ENCODE peak calls at places on chromosome 1, in four cellular contexts. One of them, this sample, is unnamed.

GRCh38 chr1:18182518-18183160 is 75.0 kb downstream of the IGSF21 start:
- DNase-seq in neuronal stem cell: no peak
- DNase-seq in mesenchymal stem cell: no peak
- DNase-seq in IMR-90: no peak
- DNase-seq in this sample: no peak

GRCh38 chr1:39928809-39929587 is 25.9 kb upstream of the MFSD2A start:
- DNase-seq in neuronal stem cell: no peak
- DNase-seq in IMR-90: no peak
- DNase-seq in mesenchymal stem cell: no peak
- DNase-seq in this sample: no peak

GRCh38 chr1:177278626-177279390 is 108.0 kb downstream of the BRINP2 start:
- DNase-seq in mesenchymal stem cell: peak
- DNase-seq in neuronal stem cell: no peak
- DNase-seq in IMR-90: peak
- DNase-seq in this sample: no peak

GRCh38 chr1:85313888-85314696 is 37.7 kb upstream of the BCL10 start:
- DNase-seq in IMR-90: peak
- DNase-seq in neuronal stem cell: no peak
- DNase-seq in mesenchymal stem cell: peak
- DNase-seq in this sample: no peak

GRCh38 chr1:201789245-201789644 is 39.7 kb upstream of the IPO9 start:
- DNase-seq in mesenchymal stem cell: no peak
- DNase-seq in neuronal stem cell: no peak
- DNase-seq in IMR-90: no peak
- DNase-seq in this sample: no peak

GRCh38 chr1:215845224-215845902 is 278.3 kb downstream of the KCTD3 start:
- DNase-seq in IMR-90: peak
- DNase-seq in neuronal stem cell: no peak
- DNase-seq in mesenchymal stem cell: peak
- DNase-seq in this sample: no peak

GRCh38 chr1:100881687-100882086 is 13.0 kb downstream of the EXTL2 start:
- DNase-seq in neuronal stem cell: no peak
- DNase-seq in IMR-90: no peak
- DNase-seq in mesenchymal stem cell: no peak
- DNase-seq in this sample: no peak

GRCh38 chr1:115317101-115318012 is 20.7 kb downstream of the NGF start:
- DNase-seq in mesenchymal stem cell: no peak
- DNase-seq in neuronal stem cell: no peak
- DNase-seq in IMR-90: peak
- DNase-seq in this sample: no peak

GRCh38 chr1:152621993-152622392 is 910 bp downstream of the LCE3A start:
- DNase-seq in IMR-90: no peak
- DNase-seq in neuronal stem cell: no peak
- DNase-seq in mesenchymal stem cell: no peak
- DNase-seq in this sample: no peak

GRCh38 chr1:112524986-112525385 is 16.2 kb downstream of the WNT2B start:
- DNase-seq in mesenchymal stem cell: no peak
- DNase-seq in IMR-90: no peak
- DNase-seq in neuronal stem cell: no peak
- DNase-seq in this sample: no peak

GRCh38 chr1:227762231-227762911 is 27.1 kb downstream of the SNAP47 start:
- DNase-seq in mesenchymal stem cell: peak
- DNase-seq in IMR-90: peak
- DNase-seq in neuronal stem cell: peak
- DNase-seq in this sample: peak

GRCh38 chr1:208093754-208094719 is 150.1 kb downstream of the PLXNA2 start:
- DNase-seq in IMR-90: peak
- DNase-seq in neuronal stem cell: peak
- DNase-seq in mesenchymal stem cell: peak
- DNase-seq in this sample: peak

GRCh38 chr1:24316659-24317058 is 2.5 kb upstream of the GRHL3 start:
- DNase-seq in IMR-90: no peak
- DNase-seq in neuronal stem cell: no peak
- DNase-seq in mesenchymal stem cell: no peak
- DNase-seq in this sample: no peak

GRCh38 chr1:162019006-162019405 is 4.7 kb downstream of the OLFML2B start:
- DNase-seq in IMR-90: peak
- DNase-seq in mesenchymal stem cell: no peak
- DNase-seq in neuronal stem cell: no peak
- DNase-seq in this sample: no peak

GRCh38 chr1:110171134-110171733 is 20.9 kb downstream of the SLC6A17 start:
- DNase-seq in IMR-90: no peak
- DNase-seq in neuronal stem cell: no peak
- DNase-seq in mesenchymal stem cell: no peak
- DNase-seq in this sample: no peak

GRCh38 chr1:30639881-30640452 is 83.4 kb downstream of the MATN1 start:
- DNase-seq in neuronal stem cell: no peak
- DNase-seq in IMR-90: no peak
- DNase-seq in mesenchymal stem cell: no peak
- DNase-seq in this sample: no peak

GRCh38 chr1:78483903-78484302 is 6.9 kb upstream of the PTGFR start:
- DNase-seq in mesenchymal stem cell: no peak
- DNase-seq in IMR-90: peak
- DNase-seq in neuronal stem cell: no peak
- DNase-seq in this sample: no peak

GRCh38 chr1:161506336-161507223 is 1.3 kb downstream of the FCGR2A start:
- DNase-seq in mesenchymal stem cell: peak
- DNase-seq in neuronal stem cell: no peak
- DNase-seq in IMR-90: peak
- DNase-seq in this sample: no peak

GRCh38 chr1:88979749-88980116 is 12.7 kb downstream of the KYAT3 start:
- DNase-seq in mesenchymal stem cell: no peak
- DNase-seq in neuronal stem cell: no peak
- DNase-seq in IMR-90: no peak
- DNase-seq in this sample: no peak
- H4K8ac ChIP-seq in mesenchymal stem cell: no peak
- H4K8ac ChIP-seq in neuronal stem cell: no peak
- H4K8ac ChIP-seq in IMR-90: no peak
- H4K8ac ChIP-seq in this sample: no peak

GRCh38 chr1:76949503-76949902 is 82.2 kb downstream of the ST6GALNAC5 start:
- DNase-seq in IMR-90: peak
- DNase-seq in mesenchymal stem cell: no peak
- DNase-seq in neuronal stem cell: no peak
- DNase-seq in this sample: no peak
- H3K23ac ChIP-seq in IMR-90: peak
- H3K23ac ChIP-seq in mesenchymal stem cell: no peak
- H3K23ac ChIP-seq in neuronal stem cell: no peak
- H3K23ac ChIP-seq in this sample: no peak

GRCh38 chr1:150321826-150322166 is 463 bp downstream of the PRPF3 start:
- DNase-seq in neuronal stem cell: peak
- DNase-seq in mesenchymal stem cell: no peak
- DNase-seq in IMR-90: no peak
- DNase-seq in this sample: no peak

GRCh38 chr1:150322310-150322709 is 977 bp downstream of the PRPF3 start:
- DNase-seq in IMR-90: peak
- DNase-seq in neuronal stem cell: no peak
- DNase-seq in mesenchymal stem cell: peak
- DNase-seq in this sample: no peak

DNA sequence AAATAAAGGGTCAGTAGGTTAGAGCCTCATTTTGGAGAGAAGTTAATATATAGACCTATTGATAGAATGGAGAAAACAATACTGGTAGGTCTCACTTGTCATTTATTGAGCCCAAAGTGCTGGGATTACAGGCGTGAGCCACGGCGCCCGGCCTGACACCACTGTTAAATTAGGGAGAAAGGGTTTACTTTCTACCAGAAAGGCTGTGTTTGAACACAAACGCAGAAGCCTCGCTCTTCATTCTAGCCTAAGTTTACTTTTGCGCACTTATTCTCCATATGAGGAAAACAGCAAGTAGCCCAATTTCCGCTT is 710 bp upstream of the PRPF3 start:
- DNase-seq in neuronal stem cell: no peak
- DNase-seq in IMR-90: no peak
- DNase-seq in mesenchymal stem cell: no peak
- DNase-seq in this sample: no peak
- H4K8ac ChIP-seq in neuronal stem cell: no peak
- H4K8ac ChIP-seq in IMR-90: peak
- H4K8ac ChIP-seq in mesenchymal stem cell: peak
- H4K8ac ChIP-seq in this sample: no peak

DNA sequence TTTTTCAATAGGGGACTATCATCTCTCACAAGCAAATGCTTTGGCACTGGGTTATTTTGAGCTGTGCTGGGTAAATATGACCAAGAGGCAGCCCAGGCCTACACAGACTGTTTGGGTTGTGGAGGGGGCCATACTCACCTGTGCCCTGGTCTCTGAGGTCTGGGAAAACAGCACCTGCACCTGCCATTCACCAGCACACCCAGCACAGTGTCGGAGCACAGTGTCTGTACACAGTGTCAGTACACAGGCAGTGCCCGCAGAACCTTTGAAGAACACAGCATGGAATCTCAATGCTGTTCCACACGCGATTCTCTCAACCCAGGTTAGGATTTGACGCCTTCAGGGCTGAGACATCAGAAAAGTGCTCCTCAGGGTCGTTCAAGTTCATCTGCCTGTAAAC is 35.0 kb upstream of the FAM89A start:
- DNase-seq in neuronal stem cell: no peak
- DNase-seq in mesenchymal stem cell: no peak
- DNase-seq in IMR-90: no peak
- DNase-seq in this sample: no peak
- H3K23ac ChIP-seq in neuronal stem cell: no peak
- H3K23ac ChIP-seq in mesenchymal stem cell: no peak
- H3K23ac ChIP-seq in IMR-90: no peak
- H3K23ac ChIP-seq in this sample: no peak

GRCh38 chr1:202958544-202959275 is 598 bp upstream of the ADIPOR1 start:
- DNase-seq in neuronal stem cell: no peak
- DNase-seq in mesenchymal stem cell: no peak
- DNase-seq in IMR-90: no peak
- DNase-seq in this sample: no peak
- H4K8ac ChIP-seq in neuronal stem cell: no peak
- H4K8ac ChIP-seq in mesenchymal stem cell: peak
- H4K8ac ChIP-seq in IMR-90: peak
- H4K8ac ChIP-seq in this sample: no peak

DNA sequence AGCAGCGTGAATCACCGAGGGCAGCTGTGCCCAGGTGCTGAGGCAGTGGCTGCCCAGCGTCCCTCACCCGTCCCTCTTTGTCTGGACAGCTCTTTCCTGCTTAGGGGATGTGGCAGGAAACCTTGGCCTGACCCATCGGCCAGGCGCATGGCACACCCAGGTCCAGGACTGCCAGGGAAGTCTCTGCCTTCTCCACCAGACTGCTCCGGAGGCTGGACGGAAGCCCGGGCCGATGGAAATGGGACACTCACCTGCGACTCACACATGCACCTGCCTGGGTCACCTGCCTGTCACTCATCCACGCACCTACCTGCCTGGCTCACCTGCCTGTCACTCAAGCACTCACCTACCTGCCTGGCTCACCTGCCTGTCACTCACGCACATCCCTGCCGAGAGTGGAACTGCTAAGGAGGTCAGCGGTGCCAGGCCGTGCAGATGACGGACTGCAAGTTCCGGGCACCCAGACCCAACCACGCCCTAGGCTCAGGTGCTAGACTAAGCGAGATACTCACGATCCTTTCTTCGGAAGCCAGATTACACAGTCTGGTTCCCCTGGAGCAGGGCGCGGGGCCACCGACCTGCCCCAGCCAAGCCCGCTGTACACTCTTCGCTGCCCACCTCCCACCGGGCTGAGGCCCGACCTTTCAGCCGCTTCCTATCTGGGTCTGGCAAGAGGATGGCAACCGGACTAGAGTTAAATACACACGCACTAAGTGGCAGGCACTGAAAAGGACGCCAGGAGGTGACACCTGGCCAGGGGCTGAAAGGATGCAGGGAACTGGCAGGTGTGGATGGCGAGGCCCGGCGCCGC is 1.1 kb downstream of the UBE2J2 start:
- DNase-seq in mesenchymal stem cell: no peak
- DNase-seq in neuronal stem cell: no peak
- DNase-seq in IMR-90: peak
- DNase-seq in this sample: no peak
- H3K23ac ChIP-seq in mesenchymal stem cell: peak
- H3K23ac ChIP-seq in neuronal stem cell: peak
- H3K23ac ChIP-seq in IMR-90: peak
- H3K23ac ChIP-seq in this sample: no peak

GRCh38 chr1:94553931-94554330 is 12.4 kb upstream of the F3 start:
- DNase-seq in mesenchymal stem cell: no peak
- DNase-seq in neuronal stem cell: no peak
- DNase-seq in IMR-90: no peak
- DNase-seq in this sample: no peak
- H4K8ac ChIP-seq in mesenchymal stem cell: no peak
- H4K8ac ChIP-seq in neuronal stem cell: no peak
- H4K8ac ChIP-seq in IMR-90: peak
- H4K8ac ChIP-seq in this sample: no peak

DNA sequence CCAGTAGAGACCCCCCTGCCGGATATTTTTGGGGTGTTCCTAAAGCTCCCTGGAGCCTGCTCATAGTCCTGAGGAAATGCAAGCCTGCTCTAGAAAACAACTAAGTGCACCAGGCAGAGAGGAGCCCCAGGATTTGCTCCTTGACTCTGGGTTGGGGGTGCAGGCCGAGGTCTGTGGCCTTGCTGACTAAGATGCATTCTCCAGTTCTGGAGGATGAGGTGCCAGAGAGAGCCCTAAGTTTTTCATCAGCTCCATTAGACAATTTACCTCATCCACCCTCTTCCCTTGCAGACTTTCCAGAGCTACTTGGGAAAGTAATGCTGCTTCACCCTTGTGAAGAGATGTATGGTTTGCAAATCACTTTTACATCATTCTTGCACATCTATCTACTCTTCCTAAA is 9.1 kb downstream of the TUFT1 start:
- DNase-seq in mesenchymal stem cell: peak
- DNase-seq in neuronal stem cell: no peak
- DNase-seq in IMR-90: no peak
- DNase-seq in this sample: no peak
- H3K23ac ChIP-seq in mesenchymal stem cell: no peak
- H3K23ac ChIP-seq in neuronal stem cell: no peak
- H3K23ac ChIP-seq in IMR-90: peak
- H3K23ac ChIP-seq in this sample: no peak

GRCh38 chr1:1157426-1157913 is 16.2 kb upstream of the TTLL10 start:
- DNase-seq in mesenchymal stem cell: peak
- DNase-seq in IMR-90: peak
- DNase-seq in neuronal stem cell: peak
- DNase-seq in this sample: peak
- H4K8ac ChIP-seq in mesenchymal stem cell: peak
- H4K8ac ChIP-seq in IMR-90: peak
- H4K8ac ChIP-seq in neuronal stem cell: peak
- H4K8ac ChIP-seq in this sample: peak

GRCh38 chr1:43980255-43981134 is 1.5 kb downstream of the B4GALT2 start:
- DNase-seq in mesenchymal stem cell: peak
- DNase-seq in IMR-90: peak
- DNase-seq in neuronal stem cell: no peak
- DNase-seq in this sample: no peak
- H3K23ac ChIP-seq in mesenchymal stem cell: no peak
- H3K23ac ChIP-seq in IMR-90: peak
- H3K23ac ChIP-seq in neuronal stem cell: peak
- H3K23ac ChIP-seq in this sample: no peak